ENCODE peak calls at places on chromosomes 12 and 14, in seven cellular contexts. One of them, this sample, is unnamed.

GRCh38 chr14:69657961-69658360 is 46.6 kb downstream of the SUSD6 start:
- DNase-seq in stimulated activated CD8-positive, alpha-beta memory T cell treated with anti-CD3 and anti-CD28 coated beads, Interleukin-2, amount 100 ng/mL, for 1 hour: no peak
- DNase-seq in left ventricle myocardium inferior: no peak
- DNase-seq in activated T-helper 1 cell treated with anti-CD3 and anti-CD28 coated beads, Interleukin-2, amount 50 U/mL, for 16 hours: no peak
- DNase-seq in substantia nigra: no peak
- DNase-seq in spleen: no peak
- DNase-seq in COR-L47: peak
- DNase-seq in this sample: peak

GRCh38 chr12:4379410-4379809 is at the start of gene FGF23:
- DNase-seq in stimulated activated CD8-positive, alpha-beta memory T cell treated with anti-CD3 and anti-CD28 coated beads, Interleukin-2, amount 100 ng/mL, for 1 hour: no peak
- DNase-seq in left ventricle myocardium inferior: no peak
- DNase-seq in activated T-helper 1 cell treated with anti-CD3 and anti-CD28 coated beads, Interleukin-2, amount 50 U/mL, for 16 hours: no peak
- DNase-seq in substantia nigra: no peak
- DNase-seq in spleen: no peak
- DNase-seq in COR-L47: no peak
- DNase-seq in this sample: no peak

GRCh38 chr12:79402626-79403025 is 288.1 kb downstream of the PAWR start:
- DNase-seq in stimulated activated CD8-positive, alpha-beta memory T cell treated with anti-CD3 and anti-CD28 coated beads, Interleukin-2, amount 100 ng/mL, for 1 hour: no peak
- DNase-seq in left ventricle myocardium inferior: no peak
- DNase-seq in activated T-helper 1 cell treated with anti-CD3 and anti-CD28 coated beads, Interleukin-2, amount 50 U/mL, for 16 hours: no peak
- DNase-seq in substantia nigra: no peak
- DNase-seq in spleen: no peak
- DNase-seq in COR-L47: no peak
- DNase-seq in this sample: no peak

GRCh38 chr14:42224053-42224888 is 617.6 kb downstream of the LRFN5 start:
- DNase-seq in stimulated activated CD8-positive, alpha-beta memory T cell treated with anti-CD3 and anti-CD28 coated beads, Interleukin-2, amount 100 ng/mL, for 1 hour: no peak
- DNase-seq in left ventricle myocardium inferior: peak
- DNase-seq in activated T-helper 1 cell treated with anti-CD3 and anti-CD28 coated beads, Interleukin-2, amount 50 U/mL, for 16 hours: no peak
- DNase-seq in substantia nigra: peak
- DNase-seq in spleen: no peak
- DNase-seq in COR-L47: peak
- DNase-seq in this sample: peak

GRCh38 chr14:46691819-46692218 is 40.2 kb upstream of the RPL10L start:
- DNase-seq in stimulated activated CD8-positive, alpha-beta memory T cell treated with anti-CD3 and anti-CD28 coated beads, Interleukin-2, amount 100 ng/mL, for 1 hour: no peak
- DNase-seq in left ventricle myocardium inferior: no peak
- DNase-seq in activated T-helper 1 cell treated with anti-CD3 and anti-CD28 coated beads, Interleukin-2, amount 50 U/mL, for 16 hours: no peak
- DNase-seq in substantia nigra: no peak
- DNase-seq in spleen: no peak
- DNase-seq in COR-L47: no peak
- DNase-seq in this sample: no peak

GRCh38 chr14:31261859-31262739 is 54.5 kb upstream of the HECTD1 start:
- DNase-seq in stimulated activated CD8-positive, alpha-beta memory T cell treated with anti-CD3 and anti-CD28 coated beads, Interleukin-2, amount 100 ng/mL, for 1 hour: no peak
- DNase-seq in left ventricle myocardium inferior: no peak
- DNase-seq in activated T-helper 1 cell treated with anti-CD3 and anti-CD28 coated beads, Interleukin-2, amount 50 U/mL, for 16 hours: no peak
- DNase-seq in substantia nigra: no peak
- DNase-seq in spleen: no peak
- DNase-seq in COR-L47: peak
- DNase-seq in this sample: no peak

GRCh38 chr12:50213439-50213838 is 46.3 kb upstream of the CERS5 start:
- DNase-seq in stimulated activated CD8-positive, alpha-beta memory T cell treated with anti-CD3 and anti-CD28 coated beads, Interleukin-2, amount 100 ng/mL, for 1 hour: no peak
- DNase-seq in left ventricle myocardium inferior: no peak
- DNase-seq in activated T-helper 1 cell treated with anti-CD3 and anti-CD28 coated beads, Interleukin-2, amount 50 U/mL, for 16 hours: no peak
- DNase-seq in substantia nigra: no peak
- DNase-seq in spleen: no peak
- DNase-seq in COR-L47: no peak
- DNase-seq in this sample: no peak

GRCh38 chr14:80266930-80267329 is 55.6 kb upstream of the DIO2 start:
- DNase-seq in stimulated activated CD8-positive, alpha-beta memory T cell treated with anti-CD3 and anti-CD28 coated beads, Interleukin-2, amount 100 ng/mL, for 1 hour: no peak
- DNase-seq in left ventricle myocardium inferior: no peak
- DNase-seq in activated T-helper 1 cell treated with anti-CD3 and anti-CD28 coated beads, Interleukin-2, amount 50 U/mL, for 16 hours: no peak
- DNase-seq in substantia nigra: no peak
- DNase-seq in spleen: no peak
- DNase-seq in COR-L47: no peak
- DNase-seq in this sample: no peak

GRCh38 chr14:71139058-71139946 is 232.0 kb downstream of the PCNX1 start:
- DNase-seq in stimulated activated CD8-positive, alpha-beta memory T cell treated with anti-CD3 and anti-CD28 coated beads, Interleukin-2, amount 100 ng/mL, for 1 hour: peak
- DNase-seq in left ventricle myocardium inferior: peak
- DNase-seq in activated T-helper 1 cell treated with anti-CD3 and anti-CD28 coated beads, Interleukin-2, amount 50 U/mL, for 16 hours: peak
- DNase-seq in substantia nigra: peak
- DNase-seq in spleen: peak
- DNase-seq in COR-L47: peak
- DNase-seq in this sample: peak

GRCh38 chr12:131142891-131143637 is 189.4 kb downstream of the ADGRD1 start:
- DNase-seq in stimulated activated CD8-positive, alpha-beta memory T cell treated with anti-CD3 and anti-CD28 coated beads, Interleukin-2, amount 100 ng/mL, for 1 hour: no peak
- DNase-seq in left ventricle myocardium inferior: no peak
- DNase-seq in activated T-helper 1 cell treated with anti-CD3 and anti-CD28 coated beads, Interleukin-2, amount 50 U/mL, for 16 hours: no peak
- DNase-seq in substantia nigra: no peak
- DNase-seq in spleen: no peak
- DNase-seq in COR-L47: no peak
- DNase-seq in this sample: no peak

GRCh38 chr12:87469295-87469694 is 559.9 kb downstream of the C12orf50 start:
- DNase-seq in stimulated activated CD8-positive, alpha-beta memory T cell treated with anti-CD3 and anti-CD28 coated beads, Interleukin-2, amount 100 ng/mL, for 1 hour: no peak
- DNase-seq in left ventricle myocardium inferior: no peak
- DNase-seq in activated T-helper 1 cell treated with anti-CD3 and anti-CD28 coated beads, Interleukin-2, amount 50 U/mL, for 16 hours: no peak
- DNase-seq in substantia nigra: no peak
- DNase-seq in spleen: no peak
- DNase-seq in COR-L47: no peak
- DNase-seq in this sample: no peak

GRCh38 chr14:94394594-94395305 is 6.3 kb upstream of the SERPINA1 start:
- DNase-seq in stimulated activated CD8-positive, alpha-beta memory T cell treated with anti-CD3 and anti-CD28 coated beads, Interleukin-2, amount 100 ng/mL, for 1 hour: no peak
- DNase-seq in left ventricle myocardium inferior: peak
- DNase-seq in activated T-helper 1 cell treated with anti-CD3 and anti-CD28 coated beads, Interleukin-2, amount 50 U/mL, for 16 hours: no peak
- DNase-seq in substantia nigra: peak
- DNase-seq in spleen: peak
- DNase-seq in COR-L47: no peak
- DNase-seq in this sample: no peak

GRCh38 chr12:27573972-27574371 is 50.0 kb downstream of the PPFIBP1 start:
- DNase-seq in stimulated activated CD8-positive, alpha-beta memory T cell treated with anti-CD3 and anti-CD28 coated beads, Interleukin-2, amount 100 ng/mL, for 1 hour: no peak
- DNase-seq in left ventricle myocardium inferior: no peak
- DNase-seq in activated T-helper 1 cell treated with anti-CD3 and anti-CD28 coated beads, Interleukin-2, amount 50 U/mL, for 16 hours: no peak
- DNase-seq in substantia nigra: no peak
- DNase-seq in spleen: no peak
- DNase-seq in COR-L47: no peak
- DNase-seq in this sample: no peak

GRCh38 chr12:54053625-54054441 is at the start of gene HOXC4:
- DNase-seq in stimulated activated CD8-positive, alpha-beta memory T cell treated with anti-CD3 and anti-CD28 coated beads, Interleukin-2, amount 100 ng/mL, for 1 hour: no peak
- DNase-seq in left ventricle myocardium inferior: no peak
- DNase-seq in activated T-helper 1 cell treated with anti-CD3 and anti-CD28 coated beads, Interleukin-2, amount 50 U/mL, for 16 hours: no peak
- DNase-seq in substantia nigra: no peak
- DNase-seq in spleen: no peak
- DNase-seq in COR-L47: no peak
- DNase-seq in this sample: no peak

GRCh38 chr14:104913413-104913812 is 11.3 kb upstream of the PLD4 start:
- DNase-seq in stimulated activated CD8-positive, alpha-beta memory T cell treated with anti-CD3 and anti-CD28 coated beads, Interleukin-2, amount 100 ng/mL, for 1 hour: no peak
- DNase-seq in left ventricle myocardium inferior: no peak
- DNase-seq in activated T-helper 1 cell treated with anti-CD3 and anti-CD28 coated beads, Interleukin-2, amount 50 U/mL, for 16 hours: no peak
- DNase-seq in substantia nigra: no peak
- DNase-seq in spleen: no peak
- DNase-seq in COR-L47: no peak
- DNase-seq in this sample: peak

GRCh38 chr12:95607642-95608041 is 56.4 kb upstream of the USP44 start:
- DNase-seq in stimulated activated CD8-positive, alpha-beta memory T cell treated with anti-CD3 and anti-CD28 coated beads, Interleukin-2, amount 100 ng/mL, for 1 hour: no peak
- DNase-seq in left ventricle myocardium inferior: no peak
- DNase-seq in activated T-helper 1 cell treated with anti-CD3 and anti-CD28 coated beads, Interleukin-2, amount 50 U/mL, for 16 hours: no peak
- DNase-seq in substantia nigra: no peak
- DNase-seq in spleen: no peak
- DNase-seq in COR-L47: peak
- DNase-seq in this sample: peak

GRCh38 chr12:107405436-107405835 is 280.2 kb upstream of the PWP1 start:
- DNase-seq in stimulated activated CD8-positive, alpha-beta memory T cell treated with anti-CD3 and anti-CD28 coated beads, Interleukin-2, amount 100 ng/mL, for 1 hour: no peak
- DNase-seq in left ventricle myocardium inferior: peak
- DNase-seq in activated T-helper 1 cell treated with anti-CD3 and anti-CD28 coated beads, Interleukin-2, amount 50 U/mL, for 16 hours: no peak
- DNase-seq in substantia nigra: peak
- DNase-seq in spleen: no peak
- DNase-seq in COR-L47: no peak
- DNase-seq in this sample: no peak

GRCh38 chr14:86543531-86543930 is 1013.6 kb downstream of the FLRT2 start:
- DNase-seq in stimulated activated CD8-positive, alpha-beta memory T cell treated with anti-CD3 and anti-CD28 coated beads, Interleukin-2, amount 100 ng/mL, for 1 hour: no peak
- DNase-seq in left ventricle myocardium inferior: no peak
- DNase-seq in activated T-helper 1 cell treated with anti-CD3 and anti-CD28 coated beads, Interleukin-2, amount 50 U/mL, for 16 hours: no peak
- DNase-seq in substantia nigra: no peak
- DNase-seq in spleen: no peak
- DNase-seq in COR-L47: no peak
- DNase-seq in this sample: no peak

GRCh38 chr12:65800928-65801327 is 23.4 kb upstream of the HMGA2 start:
- DNase-seq in stimulated activated CD8-positive, alpha-beta memory T cell treated with anti-CD3 and anti-CD28 coated beads, Interleukin-2, amount 100 ng/mL, for 1 hour: no peak
- DNase-seq in left ventricle myocardium inferior: no peak
- DNase-seq in activated T-helper 1 cell treated with anti-CD3 and anti-CD28 coated beads, Interleukin-2, amount 50 U/mL, for 16 hours: no peak
- DNase-seq in substantia nigra: no peak
- DNase-seq in spleen: no peak
- DNase-seq in COR-L47: no peak
- DNase-seq in this sample: no peak

GRCh38 chr12:93102744-93103143 is 173.6 kb upstream of the EEA1 start:
- DNase-seq in stimulated activated CD8-positive, alpha-beta memory T cell treated with anti-CD3 and anti-CD28 coated beads, Interleukin-2, amount 100 ng/mL, for 1 hour: no peak
- DNase-seq in left ventricle myocardium inferior: no peak
- DNase-seq in activated T-helper 1 cell treated with anti-CD3 and anti-CD28 coated beads, Interleukin-2, amount 50 U/mL, for 16 hours: no peak
- DNase-seq in substantia nigra: no peak
- DNase-seq in spleen: no peak
- DNase-seq in COR-L47: no peak
- DNase-seq in this sample: no peak

GRCh38 chr12:3456809-3457208 is 34.2 kb upstream of the PRMT8 start:
- DNase-seq in stimulated activated CD8-positive, alpha-beta memory T cell treated with anti-CD3 and anti-CD28 coated beads, Interleukin-2, amount 100 ng/mL, for 1 hour: no peak
- DNase-seq in left ventricle myocardium inferior: no peak
- DNase-seq in activated T-helper 1 cell treated with anti-CD3 and anti-CD28 coated beads, Interleukin-2, amount 50 U/mL, for 16 hours: no peak
- DNase-seq in substantia nigra: no peak
- DNase-seq in spleen: no peak
- DNase-seq in COR-L47: peak
- DNase-seq in this sample: peak

GRCh38 chr12:115394498-115395220 is 710.7 kb upstream of the TBX3 start:
- DNase-seq in stimulated activated CD8-positive, alpha-beta memory T cell treated with anti-CD3 and anti-CD28 coated beads, Interleukin-2, amount 100 ng/mL, for 1 hour: no peak
- DNase-seq in left ventricle myocardium inferior: no peak
- DNase-seq in activated T-helper 1 cell treated with anti-CD3 and anti-CD28 coated beads, Interleukin-2, amount 50 U/mL, for 16 hours: no peak
- DNase-seq in substantia nigra: no peak
- DNase-seq in spleen: no peak
- DNase-seq in COR-L47: no peak
- DNase-seq in this sample: peak

GRCh38 chr12:92654929-92655328 is 47.9 kb upstream of the PLEKHG7 start:
- DNase-seq in stimulated activated CD8-positive, alpha-beta memory T cell treated with anti-CD3 and anti-CD28 coated beads, Interleukin-2, amount 100 ng/mL, for 1 hour: no peak
- DNase-seq in left ventricle myocardium inferior: no peak
- DNase-seq in activated T-helper 1 cell treated with anti-CD3 and anti-CD28 coated beads, Interleukin-2, amount 50 U/mL, for 16 hours: no peak
- DNase-seq in substantia nigra: no peak
- DNase-seq in spleen: no peak
- DNase-seq in COR-L47: no peak
- DNase-seq in this sample: no peak

GRCh38 chr12:4037747-4038312 is 164.6 kb upstream of the PARP11 start:
- DNase-seq in stimulated activated CD8-positive, alpha-beta memory T cell treated with anti-CD3 and anti-CD28 coated beads, Interleukin-2, amount 100 ng/mL, for 1 hour: no peak
- DNase-seq in left ventricle myocardium inferior: no peak
- DNase-seq in activated T-helper 1 cell treated with anti-CD3 and anti-CD28 coated beads, Interleukin-2, amount 50 U/mL, for 16 hours: no peak
- DNase-seq in substantia nigra: no peak
- DNase-seq in spleen: no peak
- DNase-seq in COR-L47: no peak
- DNase-seq in this sample: peak